ENCODE peak calls at places on chromosomes 1 and 21, in ten cellular contexts. I is OCI-LY7, Y is tibial artery, F is A549, Q is transverse colon, L is IMR-90, R is stomach, C is H9, M is HepG2, P is fibroblast of lung. B is an unnamed sample. For H3K4me1, the result is how much of the 10 kb centered on the place peaks cover.

GRCh38 chr1:74436078-74436477 is 76.3 kb downstream of the LRRC53 start:
- DNase-seq in I (no peak), Y (no peak), F (no peak), Q (no peak), L (no peak), R (no peak), C (no peak), M (no peak), P (no peak), B (no peak)

GRCh38 chr21:43719748-43720538 is 1.0 kb downstream of the PDXK start:
- DNase-seq in I (peak), Y (no peak), F (no peak), Q (no peak), L (no peak), R (peak), C (peak), M (no peak), P (no peak), B (no peak)

GRCh38 chr21:35476616-35477395 is 427.7 kb upstream of the RUNX1 start:
- DNase-seq in I (no peak), Y (no peak), F (no peak), Q (no peak), L (peak), R (no peak), C (no peak), M (no peak), P (peak), B (no peak)

GRCh38 chr1:17297991-17298390 is 10.0 kb upstream of the PADI4 start:
- DNase-seq in I (no peak), Y (no peak), F (no peak), Q (no peak), L (no peak), R (no peak), C (no peak), M (no peak), P (no peak), B (no peak)

GRCh38 chr1:17433261-17433660 is 6.2 kb downstream of the RCC2 start:
- DNase-seq in I (no peak), Y (no peak), F (no peak), Q (no peak), L (no peak), R (no peak), C (no peak), M (no peak), P (no peak), B (no peak)

GRCh38 chr1:31639543-31639942 is 5.1 kb downstream of the PEF1 start:
- DNase-seq in I (no peak), Y (no peak), F (no peak), Q (no peak), L (peak), R (no peak), C (no peak), M (no peak), P (peak), B (no peak)

GRCh38 chr21:41621523-41621922 is 113.6 kb upstream of the TMPRSS2 start:
- DNase-seq in I (no peak), Y (no peak), F (no peak), Q (no peak), L (no peak), R (no peak), C (no peak), M (no peak), P (peak), B (no peak)

GRCh38 chr1:29784276-29785136 is 548.2 kb downstream of the PTPRU start:
- DNase-seq in I (no peak), Y (no peak), F (no peak), Q (no peak), L (no peak), R (no peak), C (no peak), M (no peak), P (no peak), B (peak)

GRCh38 chr21:31184462-31184861 is 146.2 kb upstream of the KRTAP19-8 start:
- DNase-seq in I (no peak), Y (no peak), F (no peak), Q (no peak), L (no peak), R (no peak), C (no peak), M (no peak), P (no peak), B (no peak)

GRCh38 chr1:180247580-180247979 is 17.5 kb downstream of the LHX4 start:
- DNase-seq in I (no peak), Y (peak), F (no peak), Q (no peak), L (no peak), R (no peak), C (no peak), M (no peak), P (no peak), B (no peak)

GRCh38 chr1:48931571-48932251 is 155.0 kb upstream of the BEND5 start:
- DNase-seq in I (no peak), Y (no peak), F (peak), Q (no peak), L (no peak), R (peak), C (no peak), M (no peak), P (no peak), B (no peak)

GRCh38 chr1:45306319-45306718 is 20.4 kb upstream of the HPDL start:
- DNase-seq in I (peak), Y (no peak), F (no peak), Q (no peak), L (peak), R (no peak), C (no peak), M (no peak), P (no peak), B (peak)

GRCh38 chr21:15059397-15059796 is 5.4 kb downstream of the NRIP1 start:
- DNase-seq in I (no peak), Y (no peak), F (no peak), Q (no peak), L (no peak), R (no peak), C (no peak), M (no peak), P (no peak), B (no peak)

GRCh38 chr21:15061747-15062146 is 3.1 kb downstream of the NRIP1 start:
- DNase-seq in I (no peak), Y (no peak), F (no peak), Q (no peak), L (no peak), R (no peak), C (no peak), M (no peak), P (no peak), B (no peak)

GRCh38 chr21:15060776-15061175 is 4.0 kb downstream of the NRIP1 start:
- DNase-seq in I (no peak), Y (no peak), F (no peak), Q (no peak), L (peak), R (no peak), C (no peak), M (no peak), P (no peak), B (no peak)

GRCh38 chr21:15062566-15062965 is 2.2 kb downstream of the NRIP1 start:
- DNase-seq in I (no peak), Y (no peak), F (peak), Q (no peak), L (no peak), R (no peak), C (no peak), M (no peak), P (peak), B (no peak)

DNA sequence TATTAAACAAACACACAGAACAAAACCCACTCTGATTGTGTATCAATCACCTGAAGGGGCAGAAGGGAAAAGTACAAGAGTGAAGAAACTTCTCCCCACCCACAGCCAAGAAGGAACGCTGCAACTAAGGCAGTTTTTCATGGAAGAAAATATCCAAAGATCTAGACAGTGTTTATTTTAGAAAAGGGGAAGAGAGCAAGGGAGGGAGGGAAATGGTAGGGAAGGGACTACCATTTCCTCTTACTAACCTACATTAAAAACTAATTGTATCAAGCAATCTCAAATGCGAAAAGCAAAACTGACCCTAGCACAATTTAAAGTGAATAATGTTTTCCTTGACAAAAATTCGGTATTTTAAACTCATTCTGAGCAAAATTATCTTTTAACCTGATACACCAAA is 3.5 kb downstream of the NRIP1 start:
- DNase-seq in I (no peak), Y (no peak), F (no peak), Q (no peak), L (no peak), R (no peak), C (no peak), M (no peak), P (no peak), B (no peak)
- H3K27ac ChIP-seq in I (no peak), Y (no peak), F (peak), Q (peak), L (peak), R (no peak), C (no peak), M (peak), P (no peak), B (peak)

DNA sequence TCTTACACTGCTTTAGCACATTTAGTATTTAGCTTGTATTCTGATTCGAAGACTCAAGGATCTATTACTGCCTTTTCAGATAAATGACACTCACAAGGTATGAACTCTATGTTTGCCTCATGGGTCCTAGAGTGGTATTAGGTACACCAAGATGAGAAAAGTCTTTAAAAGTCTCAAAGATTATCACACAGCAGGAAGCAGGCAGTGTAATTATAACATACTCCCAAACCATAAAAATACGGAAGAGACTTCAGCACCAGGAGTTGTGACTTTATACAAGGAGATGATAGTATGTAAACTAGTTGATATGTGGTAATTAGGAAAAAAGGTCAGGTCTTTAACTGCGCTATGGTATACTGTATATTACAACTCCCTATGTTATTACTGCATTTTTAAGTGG is 11.2 kb upstream of the RCSD1 start:
- DNase-seq in I (no peak), Y (no peak), F (no peak), Q (no peak), L (no peak), R (no peak), C (no peak), M (no peak), P (no peak), B (no peak)
- H3K4me1 ChIP-seq in I (half or more), Y (under half), F (under half), Q (under half), L (under half), R (under half), C (under half), M (under half), P (under half), B (under half)

GRCh38 chr1:25837253-25837875 is 17.6 kb downstream of the MTFR1L start:
- DNase-seq in I (peak), Y (no peak), F (peak), Q (no peak), L (no peak), R (no peak), C (no peak), M (peak), P (peak), B (no peak)
- TF ChIP-seq CTCF in I (peak), Y (no peak), F (peak), Q (no peak), L (peak), R (no peak), C (peak), M (peak), P (peak), B (no peak)

GRCh38 chr1:19557609-19558051 is 72.3 kb upstream of the CAPZB start:
- DNase-seq in I (no peak), Y (no peak), F (no peak), Q (no peak), L (peak), R (no peak), C (no peak), M (no peak), P (peak), B (no peak)

GRCh38 chr1:19559641-19560040 is 74.3 kb upstream of the CAPZB start:
- DNase-seq in I (no peak), Y (no peak), F (no peak), Q (no peak), L (peak), R (no peak), C (no peak), M (no peak), P (peak), B (no peak)

GRCh38 chr1:19552291-19553010 is 67.1 kb upstream of the CAPZB start:
- DNase-seq in I (no peak), Y (no peak), F (no peak), Q (no peak), L (no peak), R (no peak), C (no peak), M (no peak), P (no peak), B (no peak)

GRCh38 chr1:19554090-19554489 is 68.8 kb upstream of the CAPZB start:
- DNase-seq in I (no peak), Y (no peak), F (no peak), Q (no peak), L (no peak), R (no peak), C (no peak), M (no peak), P (no peak), B (no peak)
- H3K27ac ChIP-seq in I (no peak), Y (no peak), F (no peak), Q (no peak), L (no peak), R (no peak), C (no peak), M (no peak), P (no peak), B (no peak)

B was measured in right atrium auricular region.